ENCODE peak calls at places on chromosomes 7 and 10, in six cellular contexts. N is H1, F is IMR-90, L is mesenchymal stem cell, R is H9, Z is trophoblast cell. G is an unnamed sample.

GRCh38 chr7:3063016-3063753 is 19.5 kb upstream of the CARD11 start:
- DNase-seq in N (no peak), F (no peak), L (no peak), R (no peak), Z (no peak), G (no peak)

GRCh38 chr10:30882281-30882680 is 149.4 kb downstream of the ZNF438 start:
- DNase-seq in N (no peak), F (peak; percentile 57), L (no peak), R (no peak), Z (no peak), G (no peak)

GRCh38 chr7:2146676-2147472 is 85.9 kb downstream of the MAD1L1 start:
- DNase-seq in N (no peak), F (no peak), L (no peak), R (no peak), Z (no peak), G (no peak)

GRCh38 chr10:113026679-113027078 is 76.6 kb downstream of the TCF7L2 start:
- DNase-seq in N (no peak), F (peak; percentile 94), L (peak; percentile 97), R (no peak), Z (no peak), G (no peak)

GRCh38 chr10:22784668-22785067 is 70.3 kb upstream of the PIP4K2A start:
- DNase-seq in N (no peak), F (no peak), L (no peak), R (no peak), Z (no peak), G (no peak)

GRCh38 chr7:7274782-7275181 is 92.4 kb downstream of the C1GALT1 start:
- DNase-seq in N (no peak), F (peak; percentile 33), L (no peak), R (no peak), Z (no peak), G (no peak)

GRCh38 chr7:85294176-85294575 is 107.3 kb upstream of the SEMA3D start:
- DNase-seq in N (no peak), F (no peak), L (no peak), R (no peak), Z (no peak), G (no peak)

GRCh38 chr7:47446871-47447466 is 134.9 kb downstream of the TNS3 start:
- DNase-seq in N (no peak), F (no peak), L (no peak), R (no peak), Z (no peak), G (no peak)

GRCh38 chr10:76352300-76352699 is 920.9 kb downstream of the LRMDA start:
- DNase-seq in N (no peak), F (peak; percentile 96), L (peak; percentile 96), R (no peak), Z (peak; percentile 33), G (no peak)

GRCh38 chr10:74012480-74012879 is 14.6 kb downstream of the VCL start:
- DNase-seq in N (no peak), F (no peak), L (no peak), R (no peak), Z (no peak), G (no peak)

GRCh38 chr7:87600130-87601124 is at the start of gene ABCB1:
- DNase-seq in N (peak; percentile 38), F (peak; percentile 35), L (peak; percentile 56), R (peak; percentile 84), Z (peak; percentile 12), G (peak; percentile 50)

GRCh38 chr10:122263971-122264370 is 7.1 kb upstream of the BTBD16 start:
- DNase-seq in N (no peak), F (peak; percentile 88), L (peak; percentile 68), R (no peak), Z (peak; percentile 74), G (no peak)

DNA sequence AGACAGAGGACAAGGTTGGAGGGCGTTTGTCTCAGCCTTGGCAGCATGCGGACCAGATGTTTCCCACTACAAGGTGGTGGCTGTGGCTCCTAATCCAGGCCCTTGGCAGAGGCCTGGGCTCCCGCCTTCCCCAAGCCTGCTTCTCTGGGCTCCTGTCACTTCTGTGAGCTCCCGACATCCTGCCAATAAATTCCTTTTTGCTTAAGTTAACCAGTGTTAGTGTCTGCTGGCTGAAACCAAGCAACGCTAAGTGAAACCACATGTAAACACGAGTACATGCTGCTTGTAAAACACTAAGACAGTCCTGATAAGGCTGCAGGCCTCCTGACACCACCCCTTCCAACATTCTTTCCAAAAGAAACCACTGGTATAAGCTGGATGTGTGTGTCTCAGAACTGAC is 263.6 kb upstream of the ZMIZ1 start:
- DNase-seq in N (no peak), F (peak; percentile 99), L (peak; percentile 98), R (no peak), Z (no peak), G (no peak)
- H4K91ac ChIP-seq in N (no peak overlapping the region), F (peak overlapping the region; percentile 68), L (peak overlapping the region; percentile 67), R (no peak overlapping the region), Z (peak overlapping the region; percentile 49), G (no peak overlapping the region)

GRCh38 chr10:57972783-57973182 is 294.9 kb downstream of the IPMK start:
- DNase-seq in N (no peak), F (no peak), L (no peak), R (no peak), Z (no peak), G (no peak)

GRCh38 chr10:57964371-57964770 is 303.3 kb downstream of the IPMK start:
- DNase-seq in N (no peak), F (peak; percentile 74), L (no peak), R (no peak), Z (no peak), G (no peak)

GRCh38 chr10:57973451-57973850 is 294.2 kb downstream of the IPMK start:
- DNase-seq in N (no peak), F (peak; percentile 44), L (no peak), R (no peak), Z (no peak), G (no peak)

GRCh38 chr10:57962839-57963238 is 304.9 kb downstream of the IPMK start:
- DNase-seq in N (no peak), F (no peak), L (no peak), R (no peak), Z (no peak), G (no peak)

DNA sequence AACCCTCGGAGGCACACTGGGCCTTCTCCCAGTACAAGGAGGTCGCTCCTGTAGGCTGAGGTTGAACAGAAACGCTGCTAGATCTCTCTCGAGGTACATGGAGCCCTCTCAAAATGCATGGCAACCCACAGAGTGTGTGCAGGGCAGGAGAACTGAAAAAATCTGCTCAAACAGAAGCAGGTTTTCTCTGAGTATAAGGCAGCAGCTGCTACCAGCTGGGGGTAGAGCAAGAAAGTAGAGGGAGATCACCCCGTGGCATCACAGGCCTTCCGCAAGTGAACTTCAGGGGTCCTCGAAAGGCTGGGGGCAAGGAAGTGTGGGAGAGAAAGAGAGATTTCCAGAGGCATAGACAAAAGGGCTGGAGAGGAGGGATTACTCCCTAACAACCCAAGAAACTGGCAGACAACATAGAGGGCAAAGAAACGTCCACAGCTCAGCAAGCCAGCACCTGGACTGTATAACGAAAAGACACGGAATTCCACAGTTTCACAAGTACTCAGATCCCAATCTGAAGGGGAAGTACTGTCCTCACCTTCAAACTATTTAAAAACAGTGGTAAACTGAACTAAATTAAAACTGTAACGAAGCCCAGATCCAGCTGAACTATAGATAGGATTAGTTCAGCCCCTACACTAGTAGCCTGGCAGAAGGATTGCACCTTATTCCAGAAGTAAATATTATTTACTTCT is 299.2 kb downstream of the IPMK start:
- DNase-seq in N (no peak), F (no peak), L (no peak), R (no peak), Z (peak; percentile 31), G (no peak)
- H3K18ac ChIP-seq in N (no peak overlapping the region), F (no peak overlapping the region), L (no peak overlapping the region), R (no peak overlapping the region), Z (no peak overlapping the region), G (no peak overlapping the region)

GRCh38 chr10:71316081-71316785 is 2.8 kb upstream of the SLC29A3 start:
- DNase-seq in N (no peak), F (peak; percentile 4), L (peak; percentile 16), R (no peak), Z (no peak), G (no peak)
- H3K9ac ChIP-seq in N (no peak overlapping the region), F (no peak overlapping the region), L (no peak overlapping the region), R (no peak overlapping the region), Z (no peak overlapping the region), G (no peak overlapping the region)

GRCh38 chr7:121748546-121748945 is 124.4 kb upstream of the PTPRZ1 start:
- DNase-seq in N (no peak), F (no peak), L (no peak), R (no peak), Z (no peak), G (no peak)
- H4K91ac ChIP-seq in N (no peak overlapping the region), F (no peak overlapping the region), L (no peak overlapping the region), R (no peak overlapping the region), Z (no peak overlapping the region), G (no peak overlapping the region)

GRCh38 chr7:20958474-20958873 is 171.8 kb upstream of the SP8 start:
- DNase-seq in N (no peak), F (no peak), L (no peak), R (no peak), Z (no peak), G (no peak)

GRCh38 chr7:20959281-20959680 is 172.6 kb upstream of the SP8 start:
- DNase-seq in N (no peak), F (no peak), L (no peak), R (no peak), Z (no peak), G (no peak)

GRCh38 chr7:20964214-20964613 is 177.5 kb upstream of the SP8 start:
- DNase-seq in N (no peak), F (no peak), L (peak; percentile 35), R (no peak), Z (no peak), G (no peak)
- H3K18ac ChIP-seq in N (no peak overlapping the region), F (no peak overlapping the region), L (no peak overlapping the region), R (no peak overlapping the region), Z (no peak overlapping the region), G (no peak overlapping the region)

DNA sequence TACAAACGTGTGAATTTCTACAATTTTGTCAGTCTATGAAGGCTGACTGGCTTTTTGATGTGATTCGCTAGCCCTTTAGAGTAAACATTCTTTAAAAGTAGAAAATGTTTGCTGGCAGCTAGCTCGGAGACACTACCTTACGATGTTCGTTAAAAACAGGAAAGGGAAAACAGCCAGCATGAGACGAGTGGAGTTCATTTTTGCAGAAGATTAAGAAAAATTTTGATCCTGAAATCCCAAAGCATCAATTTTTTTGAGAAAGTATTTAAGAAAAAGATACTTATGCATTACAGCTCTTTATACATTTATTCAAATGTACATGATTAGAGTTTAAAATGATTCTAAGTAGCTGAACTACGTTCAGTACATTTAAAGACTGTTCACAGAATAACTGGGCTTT is 34.8 kb downstream of the CNPY1 start:
- DNase-seq in N (no peak), F (no peak), L (no peak), R (no peak), Z (no peak), G (no peak)
- H3K9ac ChIP-seq in N (no peak overlapping the region), F (no peak overlapping the region), L (no peak overlapping the region), R (no peak overlapping the region), Z (no peak overlapping the region), G (no peak overlapping the region)

GRCh38 chr10:71844084-71844483 is 7.0 kb downstream of the PSAP start:
- DNase-seq in N (no peak), F (no peak), L (no peak), R (no peak), Z (no peak), G (no peak)

GRCh38 chr10:71844695-71845094 is 6.4 kb downstream of the PSAP start:
- DNase-seq in N (no peak), F (no peak), L (no peak), R (no peak), Z (no peak), G (no peak)

GRCh38 chr10:71842424-71842823 is 8.6 kb downstream of the PSAP start:
- DNase-seq in N (no peak), F (no peak), L (no peak), R (no peak), Z (no peak), G (no peak)

GRCh38 chr10:71840936-71841335 is 10.1 kb downstream of the PSAP start:
- DNase-seq in N (no peak), F (no peak), L (no peak), R (no peak), Z (peak; percentile 82), G (no peak)

GRCh38 chr10:71842856-71843530 is 8.1 kb downstream of the PSAP start:
- DNase-seq in N (no peak), F (no peak), L (no peak), R (no peak), Z (no peak), G (no peak)
- H4K91ac ChIP-seq in N (no peak overlapping the region), F (no peak overlapping the region), L (no peak overlapping the region), R (no peak overlapping the region), Z (no peak overlapping the region), G (no peak overlapping the region)

G was measured in neuronal stem cell.